ENCODE peak calls at places on chromosomes 11 and 22, in four cellular contexts. H, L, V and Y are unnamed samples.
A peak's percentile ranks its signal among the peaks of the same experiment; 100 is the strongest.

GRCh38 chr22:24994070-24994763 is 41.7 kb downstream of the KIAA1671 start:
- DNase-seq in V (no peak), L (no peak), H (no peak), Y (peak; percentile 53)

GRCh38 chr11:34916810-34917780 is 677 bp downstream of the PDHX start:
- DNase-seq in H (peak; percentile 37), L (no peak), V (no peak), Y (no peak)

GRCh38 chr11:119420631-119421030 is 2.3 kb downstream of the THY1 start:
- DNase-seq in H (no peak), V (no peak), L (no peak), Y (no peak)

GRCh38 chr11:132886335-132886734 is 646.0 kb downstream of the OPCML start:
- DNase-seq in L (no peak), V (no peak), H (no peak), Y (peak; percentile 57)

GRCh38 chr11:69682681-69683326 is 7.7 kb upstream of the LTO1 start:
- DNase-seq in L (no peak), H (peak; percentile 29), V (no peak), Y (no peak)

GRCh38 chr11:87114093-87114492 is 76.4 kb downstream of the TMEM135 start:
- DNase-seq in L (no peak), H (no peak), V (no peak), Y (no peak)

GRCh38 chr22:48779661-48780596 is 1047.7 kb downstream of the BRD1 start:
- DNase-seq in H (no peak), V (no peak), L (no peak), Y (no peak)

GRCh38 chr11:94586978-94587377 is 19.8 kb downstream of the PIWIL4 start:
- DNase-seq in H (peak; percentile 73), L (no peak), V (no peak), Y (no peak)

GRCh38 chr11:121886956-121887355 is 229.1 kb downstream of the BLID start:
- DNase-seq in H (no peak), L (no peak), V (no peak), Y (no peak)

GRCh38 chr11:19290356-19290755 is 49.6 kb upstream of the E2F8 start:
- DNase-seq in H (no peak), L (no peak), V (no peak), Y (no peak)

GRCh38 chr22:49606562-49606961 is 221.1 kb downstream of the BRD1 start:
- DNase-seq in V (no peak), H (peak; percentile 10), L (no peak), Y (no peak)

GRCh38 chr11:116481126-116481644 is 291.6 kb downstream of the BUD13 start:
- DNase-seq in H (no peak), V (no peak), L (no peak), Y (no peak)

GRCh38 chr22:36191106-36191836 is 10.3 kb downstream of the APOL4 start:
- DNase-seq in H (no peak), V (no peak), L (no peak), Y (peak; percentile 74)
- TF ChIP-seq CTCF in H (no peak), V (no peak), L (no peak), Y (no peak)

DNA sequence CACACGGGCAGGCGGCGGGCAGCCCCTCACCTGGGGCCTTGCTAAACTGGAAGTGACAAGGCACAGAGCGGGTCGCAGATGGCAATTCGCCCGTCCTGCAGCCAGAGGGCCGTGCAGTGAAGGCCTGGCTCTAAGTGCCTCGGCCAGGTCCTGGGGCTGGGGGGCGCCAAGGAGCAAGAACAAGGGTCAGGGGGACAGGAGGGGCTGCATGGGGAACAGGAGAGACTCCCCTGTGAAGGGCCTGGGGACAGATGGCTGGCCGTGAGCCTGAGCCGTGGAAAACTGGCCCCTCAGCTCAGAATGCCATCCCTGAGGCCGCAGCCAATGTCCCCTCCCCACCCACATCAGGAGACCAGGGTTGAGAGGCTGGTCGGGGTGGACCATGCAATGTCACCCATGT is 60.0 kb downstream of the RTL6 start:
- DNase-seq in H (no peak), L (no peak), V (no peak), Y (no peak)
- TF ChIP-seq CTCF in H (no peak), L (no peak), V (no peak), Y (no peak)

DNA sequence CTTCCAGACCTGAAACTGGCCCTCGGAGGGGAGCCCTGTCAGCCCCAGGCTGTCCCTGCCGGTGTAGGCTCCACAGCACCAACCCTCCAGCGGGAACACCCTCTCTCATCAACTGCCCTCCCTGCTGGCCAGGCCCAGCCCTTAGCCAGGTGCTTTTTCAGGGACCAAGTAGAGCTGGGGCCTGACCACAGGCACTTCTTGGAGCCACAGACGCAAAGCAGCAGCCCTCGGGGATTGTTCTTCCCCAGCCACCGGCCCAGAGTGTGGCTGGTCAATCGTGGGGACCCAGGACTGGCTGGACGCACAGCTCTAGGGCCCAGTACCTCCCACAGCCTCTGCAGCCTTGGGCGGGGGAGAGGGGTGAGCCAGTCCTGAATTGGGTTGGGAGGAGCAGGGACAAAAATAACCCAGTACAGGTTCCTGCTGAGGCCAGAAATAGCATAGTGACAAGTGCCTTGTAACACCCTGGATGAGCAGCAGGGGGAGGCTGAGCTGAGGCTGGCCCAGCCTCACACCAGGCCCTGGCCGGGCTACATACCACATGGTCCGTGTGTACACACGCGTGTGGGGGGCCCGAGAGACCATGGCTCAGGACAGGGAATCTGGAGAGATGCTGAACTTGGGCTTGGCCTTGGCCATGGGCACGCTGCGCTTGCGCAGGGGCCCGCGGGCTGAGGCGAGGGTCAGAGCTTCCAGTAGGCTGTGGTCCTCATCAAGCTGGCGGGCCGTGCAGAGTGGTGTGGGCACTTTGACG is 2.0 kb downstream of the KCNJ11 start:
- DNase-seq in H (peak; percentile 60), L (peak; percentile 70), V (no peak), Y (peak; percentile 20)
- TF ChIP-seq CTCF in H (peak; percentile 74), L (peak; percentile 55), V (peak; percentile 50), Y (peak; percentile 79)

GRCh38 chr11:9193316-9193715 is 71.8 kb downstream of the DENND5A start:
- DNase-seq in L (no peak), H (no peak), V (no peak), Y (no peak)
- TF ChIP-seq CTCF in L (no peak), H (no peak), V (no peak), Y (no peak)

GRCh38 chr11:63937713-63938480 is 905 bp upstream of the NAA40 start:
- DNase-seq in H (peak; percentile 76), V (peak; percentile 53), L (peak; percentile 36), Y (no peak)

GRCh38 chr11:63940786-63941185 is 2.0 kb downstream of the NAA40 start:
- DNase-seq in V (peak; percentile 50), L (no peak), H (no peak), Y (no peak)

GRCh38 chr11:63939351-63939920 is 634 bp downstream of the NAA40 start:
- DNase-seq in L (no peak), H (peak; percentile 53), V (no peak), Y (no peak)

GRCh38 chr11:63941901-63942300 is 3.1 kb downstream of the NAA40 start:
- DNase-seq in L (no peak), H (no peak), V (no peak), Y (no peak)

DNA sequence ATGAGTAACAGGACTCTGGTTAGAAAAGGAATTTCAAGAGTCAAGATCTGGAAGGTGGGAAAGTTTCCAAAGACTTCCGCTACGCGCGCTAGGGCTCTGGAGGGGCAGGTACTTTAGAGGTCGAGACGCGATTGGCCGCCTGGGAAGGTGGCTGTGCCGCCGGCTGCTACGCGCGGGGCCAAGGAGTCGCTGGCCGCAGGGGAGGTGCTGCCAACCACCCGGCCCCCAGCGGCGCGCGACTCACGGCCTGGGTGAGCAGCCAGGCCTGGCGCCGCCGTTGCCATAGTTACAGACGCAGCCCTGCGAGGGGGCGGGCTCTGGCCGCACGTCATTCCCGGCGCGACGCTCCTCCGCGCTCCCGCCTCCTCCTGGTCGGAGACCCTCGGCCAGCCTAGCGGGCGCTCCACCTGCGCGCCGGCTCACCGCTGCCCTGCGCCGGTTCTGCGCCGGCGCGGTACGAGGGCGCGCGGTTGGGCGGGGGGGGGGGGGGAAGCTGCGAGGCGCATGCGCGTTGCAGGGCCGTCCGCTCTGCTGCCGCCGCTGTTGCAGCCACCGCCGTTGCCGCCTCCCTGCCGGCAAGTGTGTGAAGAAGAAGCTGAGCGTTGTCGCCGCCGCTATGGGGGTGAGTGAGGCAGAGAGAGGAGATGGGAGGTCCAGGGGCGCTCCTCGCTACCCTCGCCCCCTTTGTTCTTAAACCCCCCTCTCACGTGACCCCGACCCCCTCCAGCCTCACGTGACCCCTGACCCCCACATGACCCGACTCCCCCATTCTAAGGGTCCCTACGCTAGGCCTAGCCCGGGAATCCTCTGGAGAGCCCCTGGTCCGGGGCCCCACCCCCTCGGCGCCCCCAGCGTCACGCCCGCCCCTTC is at the start of gene NAA40:
- DNase-seq in L (peak; percentile 98), V (peak; percentile 98), H (peak; percentile 97), Y (peak; percentile 94)
- TF ChIP-seq CTCF in L (no peak), V (no peak), H (no peak), Y (peak; percentile 9)

GRCh38 chr22:23242473-23243001 is 62.2 kb downstream of the BCR start:
- DNase-seq in V (no peak), L (peak; percentile 44), H (peak; percentile 67), Y (no peak)
- TF ChIP-seq CTCF in V (no peak), L (no peak), H (no peak), Y (no peak)

GRCh38 chr11:60785806-60786361 is 751 bp downstream of the MS4A10 start:
- DNase-seq in L (no peak), V (no peak), H (no peak), Y (peak; percentile 60)
- TF ChIP-seq CTCF in L (no peak), V (no peak), H (no peak), Y (peak; percentile 17)

GRCh38 chr11:43503417-43503816 is 144.7 kb downstream of the TTC17 start:
- DNase-seq in L (no peak), H (no peak), V (no peak), Y (no peak)
- TF ChIP-seq CTCF in L (no peak), H (no peak), V (no peak), Y (peak; percentile 63)